ENCODE peak calls at places on chromosomes 3 and 15, in seven cellular contexts. T is osteocyte, N is psoas muscle, G is GM12865, Z is right atrium auricular region, H is transverse colon, J is Calu3. X is an unnamed sample.

GRCh38 chr3:79368403-79368802 is 399.4 kb downstream of the ROBO1 start:
- DNase-seq in T (no peak), N (no peak), G (no peak), Z (no peak), H (no peak), J (no peak), X (no peak)

GRCh38 chr3:16290827-16291196 is 25.8 kb downstream of the OXNAD1 start:
- DNase-seq in T (no peak), N (no peak), G (peak), Z (no peak), H (no peak), J (no peak), X (no peak)

GRCh38 chr15:92599394-92599970 is 56.1 kb downstream of the FAM174B start:
- DNase-seq in T (no peak), N (no peak), G (no peak), Z (no peak), H (no peak), J (no peak), X (no peak)

GRCh38 chr15:69557340-69558137 is 104.9 kb downstream of the RPLP1 start:
- DNase-seq in T (no peak), N (no peak), G (no peak), Z (no peak), H (peak), J (peak), X (no peak)

GRCh38 chr3:56858331-56858730 is 56.6 kb upstream of the ARHGEF3 start:
- DNase-seq in T (no peak), N (no peak), G (no peak), Z (no peak), H (no peak), J (no peak), X (no peak)

GRCh38 chr3:58651268-58651667 is 15.3 kb downstream of the FAM3D start:
- DNase-seq in T (no peak), N (no peak), G (no peak), Z (no peak), H (no peak), J (no peak), X (no peak)

GRCh38 chr3:122514123-122515019 is at the start of gene KPNA1:
- DNase-seq in T (peak), N (peak), G (peak), Z (peak), H (peak), J (peak), X (peak)

GRCh38 chr15:92383528-92384326 is 10.0 kb upstream of the ST8SIA2 start:
- DNase-seq in T (no peak), N (no peak), G (peak), Z (no peak), H (no peak), J (peak), X (peak)

GRCh38 chr3:186107148-186108105 is 1.5 kb downstream of the ETV5 start:
- DNase-seq in T (peak), N (peak), G (peak), Z (peak), H (peak), J (peak), X (peak)

GRCh38 chr15:49270541-49271421 is 100.7 kb downstream of the GALK2 start:
- DNase-seq in T (no peak), N (no peak), G (no peak), Z (peak), H (no peak), J (no peak), X (no peak)

GRCh38 chr3:38573606-38574005 is 75.9 kb downstream of the SCN5A start:
- DNase-seq in T (peak), N (no peak), G (no peak), Z (peak), H (no peak), J (no peak), X (no peak)

GRCh38 chr15:90184119-90184785 is 16.9 kb upstream of the SEMA4B start:
- DNase-seq in T (no peak), N (peak), G (peak), Z (peak), H (peak), J (peak), X (peak)

GRCh38 chr3:131723343-131723742 is 220.6 kb upstream of the MRPL3 start:
- DNase-seq in T (no peak), N (no peak), G (no peak), Z (no peak), H (no peak), J (no peak), X (no peak)

GRCh38 chr3:110420158-110420641 is 651.4 kb upstream of the NECTIN3 start:
- DNase-seq in T (no peak), N (no peak), G (no peak), Z (no peak), H (no peak), J (no peak), X (no peak)

GRCh38 chr15:26729581-26729980 is 43.3 kb downstream of the GABRB3 start:
- DNase-seq in T (no peak), N (no peak), G (no peak), Z (no peak), H (no peak), J (no peak), X (no peak)

GRCh38 chr15:74835312-74835823 is 7.6 kb downstream of the ULK3 start:
- DNase-seq in T (no peak), N (peak), G (peak), Z (peak), H (peak), J (peak), X (peak)

GRCh38 chr3:187750513-187751123 is 5.3 kb upstream of the BCL6 start:
- DNase-seq in T (no peak), N (peak), G (peak), Z (no peak), H (peak), J (no peak), X (no peak)

GRCh38 chr3:184039414-184039813 is 7.9 kb downstream of the HTR3D start:
- DNase-seq in T (no peak), N (no peak), G (no peak), Z (no peak), H (no peak), J (no peak), X (no peak)

GRCh38 chr3:38454179-38454883 is 641 bp downstream of the ACVR2B start:
- DNase-seq in T (no peak), N (peak), G (peak), Z (no peak), H (peak), J (peak), X (peak)

GRCh38 chr3:175208316-175208715 is 349.2 kb downstream of the NAALADL2 start:
- DNase-seq in T (no peak), N (no peak), G (no peak), Z (no peak), H (no peak), J (no peak), X (no peak)

GRCh38 chr3:9101286-9101685 is 138.0 kb upstream of the RAD18 start:
- DNase-seq in T (no peak), N (no peak), G (no peak), Z (no peak), H (no peak), J (no peak), X (no peak)

GRCh38 chr15:51234181-51234927 is 104.0 kb downstream of the CYP19A1 start:
- DNase-seq in T (no peak), N (no peak), G (no peak), Z (no peak), H (no peak), J (no peak), X (no peak)

GRCh38 chr3:124381565-124382333 is 348.5 kb upstream of the UMPS start:
- DNase-seq in T (no peak), N (no peak), G (no peak), Z (no peak), H (no peak), J (no peak), X (no peak)

GRCh38 chr3:53194218-53195065 is 33.4 kb downstream of the PRKCD start:
- DNase-seq in T (no peak), N (peak), G (no peak), Z (no peak), H (no peak), J (no peak), X (no peak)

GRCh38 chr3:124802702-124803101 is 72.5 kb downstream of the UMPS start:
- DNase-seq in T (no peak), N (no peak), G (no peak), Z (no peak), H (no peak), J (no peak), X (no peak)

GRCh38 chr3:99783009-99783573 is 34.6 kb upstream of the CMSS1 start:
- DNase-seq in T (no peak), N (no peak), G (no peak), Z (no peak), H (no peak), J (no peak), X (no peak)

GRCh38 chr15:73485372-73485771 is 42.4 kb downstream of the REC114 start:
- DNase-seq in T (no peak), N (no peak), G (no peak), Z (no peak), H (no peak), J (no peak), X (no peak)

GRCh38 chr15:76898102-76898501 is 7.0 kb downstream of the SCAPER start:
- DNase-seq in T (no peak), N (no peak), G (no peak), Z (no peak), H (no peak), J (peak), X (no peak)

GRCh38 chr15:86268558-86268957 is 188.9 kb downstream of the AGBL1 start:
- DNase-seq in T (no peak), N (no peak), G (no peak), Z (no peak), H (no peak), J (no peak), X (no peak)

DNA sequence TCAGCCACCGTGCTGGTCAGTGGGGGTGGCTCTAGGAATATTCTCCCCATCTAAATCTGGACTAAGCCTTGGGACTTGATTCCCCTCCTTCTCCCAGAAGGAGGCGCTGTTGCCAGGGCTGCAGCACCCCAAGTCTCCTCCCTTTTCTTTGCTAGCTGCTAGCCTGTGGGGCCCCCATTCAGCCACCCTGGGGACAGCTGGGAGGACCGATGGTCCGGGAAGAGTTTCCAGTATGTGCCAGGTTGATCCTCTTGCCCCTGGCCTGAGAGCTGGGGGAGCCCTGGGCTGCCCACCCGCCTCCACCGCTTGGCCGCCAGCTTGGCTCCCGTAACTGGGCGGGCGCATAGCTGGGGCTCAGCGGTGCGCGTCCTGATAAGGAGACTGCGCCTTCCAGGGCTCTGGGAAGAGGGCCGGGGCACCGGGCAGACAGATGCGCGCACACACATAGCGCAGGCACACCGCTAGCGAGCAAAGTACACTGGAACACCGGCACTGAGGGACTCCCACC is 4.2 kb downstream of the SMAD6 start:
- DNase-seq in T (no peak), N (no peak), G (no peak), Z (no peak), H (no peak), J (no peak), X (no peak)
- TF ChIP-seq CTCF in T (peak), N (no peak), G (peak), Z (peak), H (peak), J (peak), X (no peak)

GRCh38 chr3:195556390-195556789 is 13.3 kb upstream of the PPP1R2 start:
- DNase-seq in T (no peak), N (peak), G (no peak), Z (no peak), H (peak), J (no peak), X (no peak)
- TF ChIP-seq CTCF in T (peak), N (peak), G (peak), Z (peak), H (peak), J (no peak), X (peak)

DNA sequence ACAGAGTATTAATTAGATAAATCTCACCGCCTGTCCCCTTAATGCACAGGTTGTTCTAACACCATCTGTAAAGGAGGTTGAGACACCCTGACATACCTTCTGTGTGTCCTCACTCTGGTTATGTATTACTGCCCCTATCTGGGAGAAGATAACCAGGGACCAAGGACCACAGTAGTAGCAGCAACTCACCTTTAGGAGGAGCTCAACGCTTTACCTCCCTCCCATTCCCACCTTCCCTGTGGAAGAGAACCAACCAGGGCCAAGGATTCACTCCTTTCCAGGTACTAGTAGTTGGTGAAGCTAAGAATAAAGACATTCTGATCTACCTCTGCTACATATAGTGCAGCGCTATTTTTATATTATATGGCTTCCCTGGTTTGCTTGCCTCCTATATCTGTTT is 232.6 kb downstream of the MEX3B start:
- DNase-seq in T (no peak), N (no peak), G (no peak), Z (no peak), H (no peak), J (no peak), X (no peak)
- TF ChIP-seq CTCF in T (peak), N (no peak), G (peak), Z (no peak), H (no peak), J (no peak), X (no peak)

DNA sequence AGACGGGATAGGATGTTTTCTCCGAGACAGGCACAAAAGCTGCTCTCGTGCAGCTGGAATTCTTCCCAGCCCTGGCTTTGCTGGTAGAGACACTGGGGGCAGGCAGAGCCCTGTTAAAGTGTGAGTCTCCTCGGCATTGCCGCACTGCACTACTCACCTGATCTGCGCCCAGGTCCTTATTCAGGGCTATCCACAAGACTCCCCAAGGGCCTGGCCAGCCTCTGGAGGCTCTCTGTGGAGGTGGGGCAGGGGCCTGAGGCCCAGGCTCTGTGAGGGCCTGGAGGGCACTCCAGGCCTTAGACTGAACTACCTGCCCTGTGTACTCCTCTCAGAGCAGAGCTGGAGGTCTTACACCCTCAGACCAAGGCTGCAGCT is 48.4 kb downstream of the KY start:
- DNase-seq in T (no peak), N (no peak), G (no peak), Z (no peak), H (no peak), J (no peak), X (peak)
- TF ChIP-seq CTCF in T (no peak), N (no peak), G (no peak), Z (no peak), H (no peak), J (no peak), X (no peak)

GRCh38 chr15:31774045-31774444 is 256.3 kb upstream of the CHRNA7 start:
- DNase-seq in T (no peak), N (no peak), G (no peak), Z (no peak), H (no peak), J (no peak), X (no peak)

GRCh38 chr15:31781261-31781660 is 249.1 kb upstream of the CHRNA7 start:
- DNase-seq in T (no peak), N (no peak), G (no peak), Z (no peak), H (no peak), J (no peak), X (no peak)

GRCh38 chr15:31776039-31776438 is 254.3 kb upstream of the CHRNA7 start:
- DNase-seq in T (no peak), N (no peak), G (no peak), Z (no peak), H (no peak), J (no peak), X (no peak)
- TF ChIP-seq CTCF in T (no peak), N (no peak), G (no peak), Z (no peak), H (no peak), J (no peak), X (no peak)